ENCODE peak calls at places on chromosomes 16 and 17, in five cellular contexts. One of them, this sample, is unnamed.

GRCh38 chr17:1301546-1301945 is 22.1 kb downstream of the TRARG1 start:
- DNase-seq in body of pancreas: no peak
- DNase-seq in neural crest cell: no peak
- DNase-seq in stomach: no peak
- DNase-seq in B cell: no peak
- DNase-seq in this sample: no peak

GRCh38 chr17:31724619-31725018 is 134.4 kb downstream of the COPRS start:
- DNase-seq in body of pancreas: no peak
- DNase-seq in stomach: no peak
- DNase-seq in neural crest cell: no peak
- DNase-seq in B cell: no peak
- DNase-seq in this sample: no peak

GRCh38 chr17:40542562-40543411 is 22.5 kb downstream of the CCR7 start:
- DNase-seq in body of pancreas: peak
- DNase-seq in stomach: peak
- DNase-seq in neural crest cell: no peak
- DNase-seq in B cell: peak
- DNase-seq in this sample: peak

GRCh38 chr16:21283521-21284289 is 5.6 kb upstream of the CRYM start:
- DNase-seq in B cell: no peak
- DNase-seq in neural crest cell: peak
- DNase-seq in stomach: peak
- DNase-seq in body of pancreas: peak
- DNase-seq in this sample: peak

GRCh38 chr17:52532373-52532772 is 373.9 kb upstream of the CA10 start:
- DNase-seq in B cell: no peak
- DNase-seq in neural crest cell: no peak
- DNase-seq in body of pancreas: no peak
- DNase-seq in stomach: no peak
- DNase-seq in this sample: no peak

GRCh38 chr16:7722761-7723160 is 390.1 kb downstream of the RBFOX1 start:
- DNase-seq in body of pancreas: no peak
- DNase-seq in neural crest cell: no peak
- DNase-seq in stomach: no peak
- DNase-seq in B cell: no peak
- DNase-seq in this sample: no peak

GRCh38 chr17:46916623-46917022 is 6.3 kb upstream of the GOSR2 start:
- DNase-seq in stomach: no peak
- DNase-seq in body of pancreas: no peak
- DNase-seq in B cell: no peak
- DNase-seq in neural crest cell: no peak
- DNase-seq in this sample: no peak

GRCh38 chr17:40112718-40113109 is 9.1 kb upstream of the MSL1 start:
- DNase-seq in body of pancreas: no peak
- DNase-seq in B cell: no peak
- DNase-seq in stomach: no peak
- DNase-seq in neural crest cell: no peak
- DNase-seq in this sample: no peak

GRCh38 chr17:74402070-74402469 is 29.8 kb upstream of the GPRC5C start:
- DNase-seq in body of pancreas: no peak
- DNase-seq in stomach: no peak
- DNase-seq in neural crest cell: no peak
- DNase-seq in B cell: no peak
- DNase-seq in this sample: no peak

GRCh38 chr17:17562145-17562529 is 29.4 kb downstream of the PEMT start:
- DNase-seq in B cell: no peak
- DNase-seq in neural crest cell: no peak
- DNase-seq in body of pancreas: no peak
- DNase-seq in stomach: no peak
- DNase-seq in this sample: no peak

GRCh38 chr16:14232106-14232890 is 161.2 kb downstream of the MRTFB start:
- DNase-seq in body of pancreas: peak
- DNase-seq in stomach: no peak
- DNase-seq in B cell: no peak
- DNase-seq in neural crest cell: no peak
- DNase-seq in this sample: no peak

GRCh38 chr17:12342609-12343248 is 322.1 kb downstream of the MAP2K4 start:
- DNase-seq in B cell: no peak
- DNase-seq in neural crest cell: peak
- DNase-seq in body of pancreas: no peak
- DNase-seq in stomach: peak
- DNase-seq in this sample: peak

GRCh38 chr17:45431531-45432404 is 902 bp downstream of the ARHGAP27 start:
- DNase-seq in B cell: peak
- DNase-seq in stomach: peak
- DNase-seq in neural crest cell: peak
- DNase-seq in body of pancreas: peak
- DNase-seq in this sample: peak

GRCh38 chr16:11963706-11964105 is 1.3 kb upstream of the TNFRSF17 start:
- DNase-seq in body of pancreas: no peak
- DNase-seq in neural crest cell: no peak
- DNase-seq in B cell: no peak
- DNase-seq in stomach: no peak
- DNase-seq in this sample: no peak

GRCh38 chr17:73609688-73610210 is 34.5 kb downstream of the SDK2 start:
- DNase-seq in stomach: no peak
- DNase-seq in neural crest cell: no peak
- DNase-seq in B cell: no peak
- DNase-seq in body of pancreas: no peak
- DNase-seq in this sample: no peak

GRCh38 chr17:57021226-57021940 is 43.5 kb downstream of the SCPEP1 start:
- DNase-seq in body of pancreas: peak
- DNase-seq in stomach: peak
- DNase-seq in neural crest cell: no peak
- DNase-seq in B cell: no peak
- DNase-seq in this sample: no peak

GRCh38 chr17:82882715-82883446 is 43.1 kb upstream of the ZNF750 start:
- DNase-seq in B cell: no peak
- DNase-seq in stomach: peak
- DNase-seq in body of pancreas: peak
- DNase-seq in neural crest cell: no peak
- DNase-seq in this sample: no peak

GRCh38 chr17:49471089-49471683 is 23.9 kb upstream of the NGFR start:
- DNase-seq in stomach: no peak
- DNase-seq in body of pancreas: no peak
- DNase-seq in B cell: no peak
- DNase-seq in neural crest cell: peak
- DNase-seq in this sample: no peak

GRCh38 chr17:3911271-3912053 is 4.8 kb downstream of the P2RX1 start:
- DNase-seq in stomach: no peak
- DNase-seq in body of pancreas: no peak
- DNase-seq in neural crest cell: no peak
- DNase-seq in B cell: peak
- DNase-seq in this sample: peak

GRCh38 chr16:87681990-87682570 is 79.8 kb downstream of the JPH3 start:
- DNase-seq in neural crest cell: no peak
- DNase-seq in body of pancreas: no peak
- DNase-seq in stomach: no peak
- DNase-seq in B cell: no peak
- DNase-seq in this sample: peak

GRCh38 chr16:55849536-55849935 is 16.6 kb upstream of the CES1 start:
- DNase-seq in stomach: no peak
- DNase-seq in B cell: no peak
- DNase-seq in body of pancreas: no peak
- DNase-seq in neural crest cell: no peak
- DNase-seq in this sample: no peak

GRCh38 chr17:74358696-74359095 is 3.0 kb downstream of the BTBD17 start:
- DNase-seq in B cell: no peak
- DNase-seq in stomach: no peak
- DNase-seq in neural crest cell: no peak
- DNase-seq in body of pancreas: no peak
- DNase-seq in this sample: no peak

GRCh38 chr16:79288046-79288445 is 312.5 kb downstream of the MAF start:
- DNase-seq in stomach: no peak
- DNase-seq in neural crest cell: no peak
- DNase-seq in B cell: no peak
- DNase-seq in body of pancreas: no peak
- DNase-seq in this sample: no peak

GRCh38 chr17:74491645-74492044 is 25.2 kb downstream of the CD300A start:
- DNase-seq in body of pancreas: no peak
- DNase-seq in neural crest cell: no peak
- DNase-seq in B cell: no peak
- DNase-seq in stomach: no peak
- DNase-seq in this sample: peak

GRCh38 chr17:2405247-2405926 is 4.5 kb upstream of the MNT start:
- DNase-seq in body of pancreas: no peak
- DNase-seq in stomach: peak
- DNase-seq in B cell: peak
- DNase-seq in neural crest cell: no peak
- DNase-seq in this sample: no peak

GRCh38 chr16:82175627-82176026 is 5.6 kb upstream of the MPHOSPH6 start:
- DNase-seq in body of pancreas: no peak
- DNase-seq in stomach: no peak
- DNase-seq in neural crest cell: no peak
- DNase-seq in B cell: no peak
- DNase-seq in this sample: no peak

GRCh38 chr16:58020628-58021521 is 4.7 kb upstream of the MMP15 start:
- DNase-seq in B cell: no peak
- DNase-seq in body of pancreas: peak
- DNase-seq in neural crest cell: peak
- DNase-seq in stomach: peak
- DNase-seq in this sample: peak

GRCh38 chr16:70768205-70768580 is 32.8 kb downstream of the VAC14 start:
- DNase-seq in stomach: no peak
- DNase-seq in body of pancreas: no peak
- DNase-seq in B cell: no peak
- DNase-seq in neural crest cell: no peak
- DNase-seq in this sample: no peak

GRCh38 chr16:53094013-53094630 is 39.3 kb downstream of the CHD9 start:
- DNase-seq in B cell: peak
- DNase-seq in neural crest cell: no peak
- DNase-seq in body of pancreas: peak
- DNase-seq in stomach: peak
- DNase-seq in this sample: peak

GRCh38 chr16:60261425-60261824 is 1527.3 kb upstream of the GOT2 start:
- DNase-seq in body of pancreas: no peak
- DNase-seq in neural crest cell: no peak
- DNase-seq in B cell: no peak
- DNase-seq in stomach: no peak
- DNase-seq in this sample: no peak

GRCh38 chr16:56549744-56550385 is 15.0 kb upstream of the MT4 start:
- DNase-seq in stomach: no peak
- DNase-seq in neural crest cell: no peak
- DNase-seq in body of pancreas: no peak
- DNase-seq in B cell: no peak
- DNase-seq in this sample: no peak

GRCh38 chr17:74452841-74453661 is 13.4 kb upstream of the CD300A start:
- DNase-seq in B cell: no peak
- DNase-seq in neural crest cell: no peak
- DNase-seq in body of pancreas: no peak
- DNase-seq in stomach: no peak
- DNase-seq in this sample: no peak

GRCh38 chr17:32015245-32016013 is 8.2 kb downstream of the LRRC37B start:
- DNase-seq in stomach: no peak
- DNase-seq in body of pancreas: no peak
- DNase-seq in neural crest cell: no peak
- DNase-seq in B cell: no peak
- DNase-seq in this sample: no peak

GRCh38 chr17:76997981-76998531 is 129.9 kb downstream of the MGAT5B start:
- DNase-seq in body of pancreas: peak
- DNase-seq in neural crest cell: no peak
- DNase-seq in stomach: no peak
- DNase-seq in B cell: peak
- DNase-seq in this sample: peak

GRCh38 chr17:8147141-8147804 is 4.9 kb downstream of the PER1 start:
- DNase-seq in B cell: no peak
- DNase-seq in stomach: no peak
- DNase-seq in body of pancreas: no peak
- DNase-seq in neural crest cell: no peak
- DNase-seq in this sample: no peak

GRCh38 chr16:82629441-82630027 is 2.8 kb downstream of the CDH13 start:
- DNase-seq in stomach: no peak
- DNase-seq in neural crest cell: no peak
- DNase-seq in body of pancreas: no peak
- DNase-seq in B cell: no peak
- DNase-seq in this sample: no peak

GRCh38 chr17:80891096-80892018 is 100.3 kb upstream of the CHMP6 start:
- DNase-seq in B cell: no peak
- DNase-seq in stomach: peak
- DNase-seq in body of pancreas: peak
- DNase-seq in neural crest cell: no peak
- DNase-seq in this sample: peak
- TF ChIP-seq CTCF in B cell: no peak
- TF ChIP-seq CTCF in stomach: no peak
- TF ChIP-seq CTCF in body of pancreas: no peak
- TF ChIP-seq CTCF in neural crest cell: no peak
- TF ChIP-seq CTCF in this sample: peak

GRCh38 chr16:85172465-85173071 is 60.3 kb upstream of the CIBAR2 start:
- DNase-seq in stomach: no peak
- DNase-seq in B cell: no peak
- DNase-seq in body of pancreas: peak
- DNase-seq in neural crest cell: no peak
- DNase-seq in this sample: peak
- TF ChIP-seq CTCF in stomach: no peak
- TF ChIP-seq CTCF in B cell: no peak
- TF ChIP-seq CTCF in body of pancreas: peak
- TF ChIP-seq CTCF in neural crest cell: peak
- TF ChIP-seq CTCF in this sample: peak

GRCh38 chr17:37190493-37190892 is 185.3 kb upstream of the C17orf78 start:
- DNase-seq in body of pancreas: no peak
- DNase-seq in B cell: no peak
- DNase-seq in stomach: no peak
- DNase-seq in neural crest cell: no peak
- DNase-seq in this sample: no peak

GRCh38 chr17:37191219-37191618 is 184.6 kb upstream of the C17orf78 start:
- DNase-seq in stomach: no peak
- DNase-seq in B cell: no peak
- DNase-seq in body of pancreas: no peak
- DNase-seq in neural crest cell: no peak
- DNase-seq in this sample: no peak

GRCh38 chr17:37194208-37194607 is 181.6 kb upstream of the C17orf78 start:
- DNase-seq in stomach: no peak
- DNase-seq in neural crest cell: no peak
- DNase-seq in B cell: no peak
- DNase-seq in body of pancreas: no peak
- DNase-seq in this sample: no peak
- TF ChIP-seq CTCF in stomach: no peak
- TF ChIP-seq CTCF in neural crest cell: no peak
- TF ChIP-seq CTCF in B cell: no peak
- TF ChIP-seq CTCF in body of pancreas: no peak
- TF ChIP-seq CTCF in this sample: no peak

GRCh38 chr16:68696514-68696913 is 40.6 kb upstream of the CDH1 start:
- DNase-seq in neural crest cell: no peak
- DNase-seq in B cell: no peak
- DNase-seq in stomach: no peak
- DNase-seq in body of pancreas: peak
- DNase-seq in this sample: no peak

GRCh38 chr16:68704232-68704867 is 32.7 kb upstream of the CDH1 start:
- DNase-seq in neural crest cell: peak
- DNase-seq in stomach: peak
- DNase-seq in B cell: peak
- DNase-seq in body of pancreas: peak
- DNase-seq in this sample: peak

GRCh38 chr16:68695575-68695974 is 41.5 kb upstream of the CDH1 start:
- DNase-seq in B cell: no peak
- DNase-seq in stomach: no peak
- DNase-seq in neural crest cell: no peak
- DNase-seq in body of pancreas: no peak
- DNase-seq in this sample: no peak

GRCh38 chr16:68698091-68698490 is 39.0 kb upstream of the CDH1 start:
- DNase-seq in B cell: no peak
- DNase-seq in stomach: no peak
- DNase-seq in neural crest cell: no peak
- DNase-seq in body of pancreas: no peak
- DNase-seq in this sample: no peak

GRCh38 chr16:68700120-68700519 is 37.0 kb upstream of the CDH1 start:
- DNase-seq in neural crest cell: no peak
- DNase-seq in B cell: no peak
- DNase-seq in stomach: no peak
- DNase-seq in body of pancreas: no peak
- DNase-seq in this sample: no peak
- TF ChIP-seq CTCF in neural crest cell: no peak
- TF ChIP-seq CTCF in B cell: no peak
- TF ChIP-seq CTCF in stomach: no peak
- TF ChIP-seq CTCF in body of pancreas: no peak
- TF ChIP-seq CTCF in this sample: no peak